ENCODE peak calls at places on chromosomes 5 and 9, in ten cellular contexts. H is ovary, D is lower lobe of right lung, N is dorsolateral prefrontal cortex, C is mammary epithelial cell, O is right atrium auricular region, Q is NT2/D1, L is GM23338, J is heart right ventricle, X is stomach. A is an unnamed sample.

GRCh38 chr9:127087836-127088235 is 34.6 kb downstream of the ANGPTL2 start:
- DNase-seq in H (no peak), D (no peak), N (no peak), C (no peak), O (no peak), Q (no peak), L (no peak), J (no peak), X (no peak), A (no peak)

GRCh38 chr5:167573274-167574127 is 717.9 kb upstream of the WWC1 start:
- DNase-seq in H (peak), D (no peak), N (no peak), C (peak), O (no peak), Q (peak), L (peak), J (no peak), X (no peak), A (no peak)

GRCh38 chr9:35615981-35616680 is 2.1 kb downstream of the CD72 start:
- DNase-seq in H (no peak), D (no peak), N (no peak), C (no peak), O (no peak), Q (no peak), L (peak), J (no peak), X (no peak), A (peak)

GRCh38 chr9:131420913-131421312 is 27.0 kb downstream of the PRRC2B start:
- DNase-seq in H (no peak), D (no peak), N (no peak), C (peak), O (no peak), Q (no peak), L (peak), J (no peak), X (no peak), A (no peak)

GRCh38 chr5:130992621-130993020 is 172.4 kb downstream of the HINT1 start:
- DNase-seq in H (no peak), D (no peak), N (no peak), C (no peak), O (no peak), Q (no peak), L (no peak), J (no peak), X (no peak), A (no peak)

GRCh38 chr9:112174965-112175795 is at the start of gene SUSD1:
- DNase-seq in H (peak), D (peak), N (peak), C (no peak), O (peak), Q (no peak), L (peak), J (peak), X (peak), A (no peak)

GRCh38 chr5:88060194-88060593 is 208.5 kb downstream of the TMEM161B start:
- DNase-seq in H (no peak), D (no peak), N (no peak), C (no peak), O (no peak), Q (no peak), L (no peak), J (no peak), X (no peak), A (no peak)

GRCh38 chr5:163379298-163380155 is 57.9 kb upstream of the CCNG1 start:
- DNase-seq in H (no peak), D (no peak), N (no peak), C (peak), O (no peak), Q (no peak), L (no peak), J (no peak), X (no peak), A (no peak)

GRCh38 chr9:114988962-114989599 is 58.7 kb upstream of the TNFSF8 start:
- DNase-seq in H (no peak), D (no peak), N (no peak), C (peak), O (no peak), Q (no peak), L (no peak), J (no peak), X (no peak), A (no peak)

GRCh38 chr5:178509491-178510057 is 80.6 kb downstream of the COL23A1 start:
- DNase-seq in H (no peak), D (no peak), N (no peak), C (no peak), O (no peak), Q (no peak), L (no peak), J (no peak), X (no peak), A (no peak)

GRCh38 chr9:134514503-134514902 is 127.1 kb upstream of the COL5A1 start:
- DNase-seq in H (no peak), D (no peak), N (no peak), C (no peak), O (no peak), Q (no peak), L (no peak), J (no peak), X (peak), A (no peak)

GRCh38 chr5:93592866-93593265 is 9.8 kb downstream of the NR2F1 start:
- DNase-seq in H (no peak), D (no peak), N (no peak), C (no peak), O (no peak), Q (no peak), L (no peak), J (no peak), X (no peak), A (no peak)

GRCh38 chr5:93622240-93622885 is 39.3 kb downstream of the NR2F1 start:
- DNase-seq in H (no peak), D (no peak), N (no peak), C (peak), O (no peak), Q (no peak), L (peak), J (peak), X (no peak), A (peak)

GRCh38 chr9:107024193-107024592 is 161.2 kb downstream of the ZNF462 start:
- DNase-seq in H (no peak), D (no peak), N (no peak), C (peak), O (no peak), Q (no peak), L (no peak), J (no peak), X (no peak), A (peak)

GRCh38 chr5:84242286-84242685 is 142.4 kb downstream of the EDIL3 start:
- DNase-seq in H (no peak), D (no peak), N (no peak), C (no peak), O (no peak), Q (no peak), L (no peak), J (no peak), X (no peak), A (no peak)

GRCh38 chr5:56625577-56625976 is 189.8 kb upstream of the MAP3K1 start:
- DNase-seq in H (no peak), D (no peak), N (no peak), C (peak), O (no peak), Q (no peak), L (no peak), J (no peak), X (no peak), A (no peak)

GRCh38 chr9:133492061-133493021 is 13.4 kb upstream of the SLC2A6 start:
- DNase-seq in H (no peak), D (peak), N (no peak), C (peak), O (no peak), Q (no peak), L (no peak), J (no peak), X (no peak), A (no peak)

GRCh38 chr5:59254055-59254687 is 639.4 kb downstream of the PDE4D start:
- DNase-seq in H (no peak), D (no peak), N (no peak), C (no peak), O (no peak), Q (no peak), L (no peak), J (no peak), X (no peak), A (no peak)

GRCh38 chr5:102596113-102596512 is 97.3 kb upstream of the SLCO6A1 start:
- DNase-seq in H (no peak), D (no peak), N (no peak), C (no peak), O (no peak), Q (no peak), L (no peak), J (no peak), X (no peak), A (no peak)

GRCh38 chr5:147737921-147738320 is 44.6 kb downstream of the JAKMIP2 start:
- DNase-seq in H (no peak), D (no peak), N (no peak), C (no peak), O (no peak), Q (no peak), L (no peak), J (no peak), X (no peak), A (no peak)

GRCh38 chr5:102794047-102794446 is 38.9 kb downstream of the PAM start:
- DNase-seq in H (no peak), D (no peak), N (no peak), C (no peak), O (no peak), Q (no peak), L (peak), J (no peak), X (no peak), A (no peak)

GRCh38 chr5:761854-762685 is 22.5 kb downstream of the ZDHHC11B start:
- DNase-seq in H (peak), D (peak), N (peak), C (no peak), O (peak), Q (no peak), L (no peak), J (no peak), X (peak), A (no peak)

GRCh38 chr9:120710110-120710981 is 3.9 kb downstream of the MEGF9 start:
- DNase-seq in H (no peak), D (no peak), N (no peak), C (peak), O (no peak), Q (no peak), L (peak), J (no peak), X (no peak), A (no peak)

DNA sequence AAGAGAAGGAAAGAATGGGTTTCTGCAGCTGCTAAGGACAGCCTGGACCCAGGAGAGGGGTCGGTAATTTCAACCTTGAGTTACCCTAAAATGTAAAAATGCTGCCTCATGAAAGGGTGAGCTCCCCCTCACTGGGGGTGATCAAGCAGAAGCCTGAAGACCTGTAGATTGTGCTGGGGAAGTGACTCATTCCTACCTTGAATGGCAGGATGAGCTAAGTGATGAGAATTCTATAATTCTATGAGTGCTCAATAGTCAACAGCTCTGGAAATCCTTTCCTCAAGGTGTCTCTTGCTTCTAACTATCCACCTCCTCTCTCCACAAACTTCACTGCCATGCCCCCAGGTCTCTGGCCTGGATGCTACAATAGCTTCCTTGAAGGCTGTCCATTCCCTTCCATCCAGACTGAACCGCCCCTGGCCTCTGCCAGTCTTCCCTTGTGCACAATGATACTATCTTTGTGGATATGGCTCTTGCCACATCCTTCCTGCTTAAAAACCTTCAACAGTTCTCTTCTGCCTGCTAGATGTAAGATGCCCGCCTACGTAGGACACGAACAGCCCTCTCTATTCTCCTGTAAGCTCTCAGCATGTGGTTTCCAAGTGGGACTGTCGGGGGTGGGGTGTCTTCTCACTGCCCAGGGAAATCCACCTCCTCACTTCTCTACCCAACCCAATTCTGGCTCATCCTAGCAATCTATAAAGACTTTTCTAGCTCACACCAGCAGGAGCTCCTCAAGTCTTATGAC is 50.6 kb downstream of the PTPN3 start:
- DNase-seq in H (no peak), D (no peak), N (peak), C (peak), O (no peak), Q (no peak), L (no peak), J (no peak), X (no peak), A (peak)
- H3K4me3 ChIP-seq in H (no peak), D (no peak), N (no peak), C (no peak), O (no peak), Q (no peak), L (no peak), J (no peak), X (no peak), A (peak)

GRCh38 chr5:54868511-54869483 is 116.6 kb downstream of the ESM1 start:
- DNase-seq in H (no peak), D (no peak), N (no peak), C (no peak), O (no peak), Q (no peak), L (no peak), J (no peak), X (no peak), A (no peak)

GRCh38 chr5:54869691-54870090 is 115.7 kb downstream of the ESM1 start:
- DNase-seq in H (no peak), D (no peak), N (no peak), C (no peak), O (no peak), Q (no peak), L (no peak), J (no peak), X (no peak), A (no peak)

GRCh38 chr5:54870251-54870650 is 115.1 kb downstream of the ESM1 start:
- DNase-seq in H (no peak), D (no peak), N (no peak), C (no peak), O (no peak), Q (no peak), L (no peak), J (no peak), X (no peak), A (no peak)

GRCh38 chr5:54872810-54873209 is 112.6 kb downstream of the ESM1 start:
- DNase-seq in H (no peak), D (no peak), N (no peak), C (no peak), O (no peak), Q (no peak), L (no peak), J (no peak), X (no peak), A (no peak)

GRCh38 chr5:54867310-54867944 is 118.0 kb downstream of the ESM1 start:
- DNase-seq in H (no peak), D (no peak), N (no peak), C (peak), O (no peak), Q (no peak), L (peak), J (no peak), X (no peak), A (peak)
- H3K4me3 ChIP-seq in H (no peak), D (no peak), N (no peak), C (no peak), O (no peak), Q (no peak), L (no peak), J (no peak), X (no peak), A (no peak)

GRCh38 chr9:128390813-128391711 is 19.9 kb downstream of the URM1 start:
- DNase-seq in H (no peak), D (no peak), N (peak), C (no peak), O (no peak), Q (no peak), L (no peak), J (no peak), X (no peak), A (no peak)

GRCh38 chr9:128391956-128392301 is 20.8 kb downstream of the URM1 start:
- DNase-seq in H (no peak), D (no peak), N (no peak), C (no peak), O (no peak), Q (no peak), L (no peak), J (no peak), X (no peak), A (no peak)

GRCh38 chr9:128393171-128393761 is 22.1 kb downstream of the URM1 start:
- DNase-seq in H (no peak), D (no peak), N (peak), C (no peak), O (no peak), Q (no peak), L (peak), J (no peak), X (no peak), A (no peak)

GRCh38 chr9:128393971-128394370 is 22.8 kb downstream of the URM1 start:
- DNase-seq in H (no peak), D (no peak), N (no peak), C (no peak), O (no peak), Q (no peak), L (no peak), J (no peak), X (no peak), A (no peak)

GRCh38 chr9:128392302-128393152 is 21.4 kb downstream of the URM1 start:
- DNase-seq in H (no peak), D (no peak), N (no peak), C (no peak), O (no peak), Q (no peak), L (peak), J (no peak), X (no peak), A (no peak)
- H3K4me3 ChIP-seq in H (no peak), D (no peak), N (peak), C (no peak), O (no peak), Q (peak), L (peak), J (no peak), X (no peak), A (no peak)

GRCh38 chr9:92055624-92056023 is 59.6 kb downstream of the SPTLC1 start:
- DNase-seq in H (no peak), D (no peak), N (no peak), C (no peak), O (no peak), Q (peak), L (peak), J (no peak), X (no peak), A (no peak)
- H3K4me3 ChIP-seq in H (no peak), D (no peak), N (no peak), C (no peak), O (no peak), Q (no peak), L (peak), J (no peak), X (no peak), A (no peak)

DNA sequence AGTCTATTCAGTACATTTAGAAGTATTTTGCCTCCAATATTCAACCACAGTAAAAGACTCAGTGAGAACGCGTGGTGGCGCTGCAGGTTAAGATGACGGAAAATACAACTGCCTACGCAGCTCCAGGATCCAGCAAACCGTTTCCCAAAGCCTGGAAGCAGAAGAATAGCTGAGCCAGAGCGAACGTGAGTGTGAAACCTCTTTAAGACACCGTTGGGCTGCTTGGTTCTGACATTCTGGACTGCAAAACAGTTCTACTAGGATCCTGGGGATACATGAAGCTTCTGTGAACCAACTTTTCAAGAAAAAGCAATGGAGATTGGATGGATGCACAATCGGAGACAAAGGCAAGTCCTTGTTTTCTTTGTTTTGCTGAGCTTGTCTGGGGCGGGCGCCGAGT is at the start of gene PCDHB16:
- DNase-seq in H (peak), D (no peak), N (peak), C (peak), O (peak), Q (peak), L (peak), J (peak), X (no peak), A (peak)
- H3K4me3 ChIP-seq in H (peak), D (peak), N (peak), C (no peak), O (peak), Q (peak), L (peak), J (peak), X (peak), A (no peak)

DNA sequence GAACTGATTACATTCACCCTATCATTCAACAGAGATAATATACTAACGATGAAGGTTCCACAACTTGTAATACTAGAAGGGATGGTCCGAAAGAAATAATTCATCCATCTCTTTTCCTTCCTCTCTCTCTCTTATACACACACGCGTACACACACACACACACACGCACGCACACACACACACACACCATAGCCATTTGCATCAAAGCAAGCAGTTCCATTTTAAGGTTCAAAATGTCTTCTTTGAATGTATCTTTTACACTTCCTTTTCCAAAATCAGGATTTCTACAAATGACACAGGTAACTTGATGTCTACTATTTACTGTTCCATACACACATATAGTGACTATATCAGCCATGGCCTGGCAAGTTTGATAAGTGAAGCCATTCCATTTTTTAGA is 932 bp downstream of the GDA start:
- DNase-seq in H (no peak), D (no peak), N (no peak), C (no peak), O (no peak), Q (no peak), L (no peak), J (no peak), X (no peak), A (no peak)
- H3K4me3 ChIP-seq in H (no peak), D (no peak), N (peak), C (no peak), O (no peak), Q (no peak), L (peak), J (no peak), X (no peak), A (no peak)

DNA sequence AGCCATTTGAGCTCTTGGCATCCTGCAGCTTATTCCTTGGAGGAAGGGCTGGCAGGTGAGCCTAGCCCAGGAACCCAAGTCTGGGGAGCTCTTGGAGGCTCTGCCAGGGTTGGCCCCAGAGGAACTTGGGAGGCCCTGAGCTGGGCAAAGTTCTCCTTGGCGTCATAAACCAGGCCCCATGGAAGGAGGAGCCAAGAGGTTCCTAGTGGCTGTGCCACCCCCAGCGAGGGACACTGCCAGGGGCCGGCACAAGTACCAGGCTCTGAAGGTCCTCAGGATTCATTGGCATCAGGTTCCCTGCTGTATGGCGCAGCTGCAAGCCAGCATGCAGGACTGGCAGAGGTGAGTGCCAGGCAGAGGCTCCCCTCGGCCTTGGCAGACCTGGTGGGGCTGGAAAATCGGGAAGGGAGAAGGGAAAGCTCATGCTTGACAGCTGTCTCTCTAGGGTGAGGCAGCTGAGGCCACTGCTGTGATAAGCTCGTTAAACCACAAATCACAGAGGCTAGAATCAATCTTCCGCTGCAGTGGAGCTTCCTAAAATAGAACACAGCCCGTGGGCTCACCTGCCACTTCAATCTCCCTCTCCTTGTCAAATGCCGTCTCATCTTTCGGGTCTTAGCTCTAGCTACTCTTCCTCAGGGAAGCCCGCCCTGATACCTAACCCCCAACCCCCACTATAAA is 54.5 kb upstream of the SYNPO start:
- DNase-seq in H (peak), D (no peak), N (no peak), C (no peak), O (no peak), Q (no peak), L (no peak), J (no peak), X (peak), A (no peak)
- H3K4me3 ChIP-seq in H (no peak), D (no peak), N (no peak), C (no peak), O (peak), Q (no peak), L (no peak), J (no peak), X (no peak), A (no peak)

GRCh38 chr5:169978744-169979143 is 1.6 kb downstream of the INSYN2B start:
- DNase-seq in H (no peak), D (no peak), N (no peak), C (no peak), O (no peak), Q (no peak), L (no peak), J (no peak), X (no peak), A (no peak)
- H3K4me3 ChIP-seq in H (no peak), D (no peak), N (peak), C (peak), O (no peak), Q (no peak), L (no peak), J (no peak), X (no peak), A (no peak)